ENCODE peak calls at places on chromosomes 12 and 14, in eight cellular contexts. U is endothelial cell of umbilical vein; X is endodermal cell; S is A549; Z is sigmoid colon; C is CD8-positive, alpha-beta T cell; R is ascending aorta; M is WERI-Rb-1. I is an unnamed sample.

GRCh38 chr12:72025524-72025923 is 86.9 kb downstream of the TPH2 start:
- DNase-seq in U (no peak), X (no peak), S (no peak), Z (no peak), C (no peak), R (no peak), M (no peak), I (no peak)

GRCh38 chr14:64562432-64562831 is 12.7 kb downstream of the PPP1R36 start:
- DNase-seq in U (no peak), X (no peak), S (no peak), Z (no peak), C (no peak), R (no peak), M (no peak), I (no peak)

GRCh38 chr12:121314441-121314840 is 17.9 kb upstream of the CAMKK2 start:
- DNase-seq in U (no peak), X (peak), S (no peak), Z (no peak), C (no peak), R (no peak), M (no peak), I (no peak)

GRCh38 chr14:104265918-104266642 is 127.7 kb downstream of the KIF26A start:
- DNase-seq in U (no peak), X (peak), S (no peak), Z (peak), C (no peak), R (no peak), M (no peak), I (peak)

GRCh38 chr14:54000341-54000811 is 43.8 kb upstream of the BMP4 start:
- DNase-seq in U (peak), X (no peak), S (no peak), Z (no peak), C (no peak), R (no peak), M (no peak), I (no peak)

GRCh38 chr14:57182760-57183503 is 85.8 kb downstream of the EXOC5 start:
- DNase-seq in U (no peak), X (peak), S (no peak), Z (no peak), C (no peak), R (no peak), M (peak), I (no peak)

GRCh38 chr14:51957950-51958349 is 31.4 kb upstream of the RTRAF start:
- DNase-seq in U (peak), X (no peak), S (no peak), Z (no peak), C (no peak), R (no peak), M (no peak), I (no peak)

GRCh38 chr14:102971314-102971713 is 48.9 kb downstream of the AMN start:
- DNase-seq in U (no peak), X (no peak), S (no peak), Z (no peak), C (no peak), R (no peak), M (no peak), I (no peak)

GRCh38 chr12:76636141-76636692 is 76.6 kb upstream of the OSBPL8 start:
- DNase-seq in U (peak), X (peak), S (no peak), Z (no peak), C (no peak), R (no peak), M (no peak), I (no peak)

GRCh38 chr12:107356266-107356936 is 263.1 kb upstream of the CRY1 start:
- DNase-seq in U (no peak), X (no peak), S (no peak), Z (no peak), C (no peak), R (no peak), M (no peak), I (no peak)

GRCh38 chr14:99742074-99742473 is 51.1 kb upstream of the EML1 start:
- DNase-seq in U (no peak), X (no peak), S (no peak), Z (no peak), C (no peak), R (no peak), M (no peak), I (no peak)

GRCh38 chr12:77923882-77924281 is 93.2 kb downstream of the NAV3 start:
- DNase-seq in U (no peak), X (no peak), S (no peak), Z (no peak), C (no peak), R (no peak), M (no peak), I (no peak)

GRCh38 chr14:92737619-92738188 is 10.7 kb downstream of the LGMN start:
- DNase-seq in U (no peak), X (no peak), S (no peak), Z (no peak), C (no peak), R (no peak), M (no peak), I (no peak)

GRCh38 chr12:108620236-108620879 is 13.3 kb downstream of the SELPLG start:
- DNase-seq in U (no peak), X (no peak), S (no peak), Z (no peak), C (no peak), R (no peak), M (no peak), I (no peak)

GRCh38 chr12:81987351-81987750 is 228.2 kb upstream of the PPFIA2 start:
- DNase-seq in U (no peak), X (no peak), S (no peak), Z (no peak), C (no peak), R (no peak), M (no peak), I (no peak)

GRCh38 chr12:3227076-3227975 is 150.1 kb downstream of the TSPAN9 start:
- DNase-seq in U (no peak), X (peak), S (no peak), Z (no peak), C (no peak), R (no peak), M (no peak), I (no peak)

GRCh38 chr12:544142-544541 is 84.4 kb downstream of the B4GALNT3 start:
- DNase-seq in U (no peak), X (no peak), S (no peak), Z (no peak), C (no peak), R (no peak), M (no peak), I (no peak)

GRCh38 chr12:93502802-93503623 is 35.7 kb downstream of the MRPL42 start:
- DNase-seq in U (peak), X (peak), S (no peak), Z (no peak), C (peak), R (no peak), M (peak), I (no peak)

GRCh38 chr12:50614167-50614762 is 109.5 kb downstream of the DIP2B start:
- DNase-seq in U (peak), X (peak), S (no peak), Z (no peak), C (no peak), R (no peak), M (no peak), I (no peak)

GRCh38 chr12:51378749-51379148 is 12.5 kb downstream of the GALNT6 start:
- DNase-seq in U (no peak), X (no peak), S (no peak), Z (no peak), C (no peak), R (no peak), M (no peak), I (no peak)

DNA sequence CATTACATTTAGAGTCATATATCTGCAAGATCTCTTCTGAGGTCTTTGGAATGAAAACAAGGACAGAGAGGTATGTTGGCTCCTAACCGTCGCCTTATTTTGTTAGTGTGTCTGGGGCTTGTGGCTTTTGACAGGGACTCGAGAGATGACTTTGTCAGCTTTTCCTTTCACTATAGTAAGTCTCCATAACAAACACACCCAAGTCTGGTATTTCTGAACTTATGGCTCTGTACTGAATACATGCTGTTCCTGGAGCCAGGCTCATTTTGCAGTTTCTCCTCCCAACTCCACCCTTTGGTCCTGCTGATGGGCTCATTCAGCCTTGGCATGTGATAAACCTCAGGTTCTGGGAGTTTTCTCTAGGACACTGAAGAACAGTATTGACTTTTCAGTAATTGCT is 27.7 kb upstream of the TMED10 start:
- DNase-seq in U (no peak), X (no peak), S (no peak), Z (no peak), C (no peak), R (no peak), M (no peak), I (no peak)
- H3K27ac ChIP-seq in U (no peak), X (no peak), S (no peak), Z (no peak), C (no peak), R (no peak), M (no peak), I (peak)

GRCh38 chr14:69464379-69464778 is 20.1 kb upstream of the PLEKHD1 start:
- DNase-seq in U (no peak), X (no peak), S (no peak), Z (no peak), C (no peak), R (no peak), M (no peak), I (no peak)
- TF ChIP-seq CTCF in U (no peak), X (no peak), S (no peak), Z (no peak), C (no peak), R (no peak), M (no peak), I (no peak)

GRCh38 chr14:50830044-50830931 is 674 bp downstream of the NIN start:
- DNase-seq in U (peak), X (peak), S (peak), Z (peak), C (peak), R (peak), M (peak), I (peak)

GRCh38 chr14:50829472-50830043 is 1.4 kb downstream of the NIN start:
- DNase-seq in U (no peak), X (no peak), S (no peak), Z (no peak), C (no peak), R (no peak), M (no peak), I (no peak)

GRCh38 chr14:50831704-50832130 is 755 bp upstream of the NIN start:
- DNase-seq in U (no peak), X (no peak), S (no peak), Z (no peak), C (no peak), R (no peak), M (no peak), I (no peak)

GRCh38 chr14:50832935-50833607 is 2.1 kb upstream of the NIN start:
- DNase-seq in U (no peak), X (no peak), S (no peak), Z (no peak), C (no peak), R (no peak), M (no peak), I (no peak)

GRCh38 chr14:50830932-50831703 is at the start of gene NIN:
- DNase-seq in U (peak), X (peak), S (peak), Z (peak), C (peak), R (no peak), M (peak), I (peak)
- H3K27ac ChIP-seq in U (peak), X (peak), S (peak), Z (peak), C (peak), R (peak), M (peak), I (peak)

GRCh38 chr12:25384954-25385216 is 134.2 kb upstream of the KRAS start:
- DNase-seq in U (peak), X (no peak), S (no peak), Z (no peak), C (no peak), R (no peak), M (no peak), I (no peak)

GRCh38 chr12:25386823-25387134 is 136.1 kb upstream of the KRAS start:
- DNase-seq in U (no peak), X (no peak), S (peak), Z (peak), C (no peak), R (no peak), M (no peak), I (peak)

GRCh38 chr12:25384038-25384953 is 133.6 kb upstream of the KRAS start:
- DNase-seq in U (no peak), X (peak), S (no peak), Z (no peak), C (no peak), R (no peak), M (peak), I (no peak)

GRCh38 chr12:25387136-25388050 is 136.7 kb upstream of the KRAS start:
- DNase-seq in U (peak), X (peak), S (peak), Z (peak), C (peak), R (no peak), M (peak), I (peak)

GRCh38 chr12:25388216-25388615 is 137.5 kb upstream of the KRAS start:
- DNase-seq in U (no peak), X (no peak), S (no peak), Z (no peak), C (no peak), R (no peak), M (no peak), I (no peak)
- TF ChIP-seq CTCF in U (no peak), X (peak), S (no peak), Z (no peak), C (no peak), R (no peak), M (no peak), I (no peak)

GRCh38 chr12:124207049-124207448 is 87.8 kb upstream of the RFLNA start:
- DNase-seq in U (no peak), X (no peak), S (no peak), Z (no peak), C (no peak), R (no peak), M (peak), I (no peak)
- H3K27ac ChIP-seq in U (no peak), X (no peak), S (no peak), Z (no peak), C (no peak), R (no peak), M (no peak), I (no peak)

GRCh38 chr12:122951979-122952892 is 14.0 kb downstream of the ABCB9 start:
- DNase-seq in U (peak), X (peak), S (peak), Z (peak), C (peak), R (no peak), M (peak), I (no peak)
- TF ChIP-seq CTCF in U (peak), X (peak), S (peak), Z (peak), C (peak), R (peak), M (peak), I (peak)

GRCh38 chr12:97182719-97183118 is 275.7 kb downstream of the NEDD1 start:
- DNase-seq in U (no peak), X (no peak), S (no peak), Z (no peak), C (no peak), R (no peak), M (no peak), I (no peak)
- H3K27ac ChIP-seq in U (no peak), X (no peak), S (no peak), Z (no peak), C (no peak), R (no peak), M (no peak), I (no peak)

I was measured in coronary artery.